ENCODE peak calls at places on chromosomes 12 and 14, in four cellular contexts. One of them, this sample, is unnamed.

GRCh38 chr14:34460841-34461240 is 1.2 kb downstream of the SPTSSA start:
- DNase-seq in H1: no peak
- DNase-seq in HepG2: peak; percentile 73
- DNase-seq in K562: no peak
- DNase-seq in this sample: no peak

GRCh38 chr14:90300649-90301048 is 31.1 kb downstream of the NRDE2 start:
- DNase-seq in H1: no peak
- DNase-seq in K562: no peak
- DNase-seq in HepG2: no peak
- DNase-seq in this sample: no peak

GRCh38 chr14:23302290-23303225 is at the start of gene PPP1R3E:
- DNase-seq in K562: peak; percentile 62
- DNase-seq in HepG2: peak; percentile 84
- DNase-seq in H1: peak; percentile 78
- DNase-seq in this sample: peak; percentile 74

GRCh38 chr14:91153360-91153759 is 39.5 kb downstream of the DGLUCY start:
- DNase-seq in K562: no peak
- DNase-seq in HepG2: no peak
- DNase-seq in H1: no peak
- DNase-seq in this sample: no peak

GRCh38 chr12:120316798-120317257 is 10.8 kb downstream of the PLA2G1B start:
- DNase-seq in K562: peak; percentile 19
- DNase-seq in HepG2: peak; percentile 45
- DNase-seq in H1: peak; percentile 47
- DNase-seq in this sample: no peak

GRCh38 chr14:72818998-72819397 is 74.9 kb downstream of the DPF3 start:
- DNase-seq in H1: no peak
- DNase-seq in HepG2: no peak
- DNase-seq in K562: no peak
- DNase-seq in this sample: no peak

GRCh38 chr12:104686196-104686595 is 229.4 kb downstream of the CHST11 start:
- DNase-seq in H1: no peak
- DNase-seq in K562: no peak
- DNase-seq in HepG2: no peak
- DNase-seq in this sample: no peak

GRCh38 chr12:49201595-49202295 is 12.9 kb upstream of the TUBA1A start:
- DNase-seq in HepG2: no peak
- DNase-seq in K562: peak; percentile 25
- DNase-seq in H1: no peak
- DNase-seq in this sample: no peak

GRCh38 chr14:69572634-69573135 is 2.0 kb downstream of the CCDC177 start:
- DNase-seq in H1: peak; percentile 48
- DNase-seq in K562: no peak
- DNase-seq in HepG2: no peak
- DNase-seq in this sample: no peak

GRCh38 chr14:65637780-65638179 is 225.2 kb downstream of the FUT8 start:
- DNase-seq in HepG2: no peak
- DNase-seq in H1: no peak
- DNase-seq in K562: no peak
- DNase-seq in this sample: no peak

GRCh38 chr12:40107803-40108620 is 2.1 kb upstream of the SLC2A13 start:
- DNase-seq in K562: no peak
- DNase-seq in HepG2: no peak
- DNase-seq in H1: no peak
- DNase-seq in this sample: no peak

GRCh38 chr12:19707948-19708409 is 268.7 kb downstream of the AEBP2 start:
- DNase-seq in HepG2: no peak
- DNase-seq in H1: no peak
- DNase-seq in K562: no peak
- DNase-seq in this sample: no peak

GRCh38 chr12:32450768-32451167 is 51.4 kb downstream of the FGD4 start:
- DNase-seq in HepG2: no peak
- DNase-seq in K562: no peak
- DNase-seq in H1: no peak
- DNase-seq in this sample: no peak

GRCh38 chr12:9134981-9135628 is 19.4 kb upstream of the A2M start:
- DNase-seq in HepG2: peak; percentile 56
- DNase-seq in H1: peak; percentile 45
- DNase-seq in K562: peak; percentile 15
- DNase-seq in this sample: peak; percentile 51

GRCh38 chr14:89340200-89340667 is 76.8 kb downstream of the FOXN3 start:
- DNase-seq in HepG2: peak; percentile 76
- DNase-seq in H1: no peak
- DNase-seq in K562: no peak
- DNase-seq in this sample: no peak

GRCh38 chr12:43578782-43579181 is 26.8 kb upstream of the ADAMTS20 start:
- DNase-seq in HepG2: no peak
- DNase-seq in H1: no peak
- DNase-seq in K562: no peak
- DNase-seq in this sample: no peak

GRCh38 chr12:66304296-66304915 is 2.1 kb downstream of the HELB start:
- DNase-seq in K562: no peak
- DNase-seq in HepG2: no peak
- DNase-seq in H1: no peak
- DNase-seq in this sample: no peak

GRCh38 chr12:93892431-93893210 is 215.4 kb downstream of the CRADD start:
- DNase-seq in HepG2: no peak
- DNase-seq in H1: no peak
- DNase-seq in K562: no peak
- DNase-seq in this sample: no peak

GRCh38 chr12:114405449-114406271 is at the start of gene TBX5:
- DNase-seq in HepG2: no peak
- DNase-seq in H1: no peak
- DNase-seq in K562: no peak
- DNase-seq in this sample: no peak

GRCh38 chr12:124422570-124423523 is 128.0 kb downstream of the RFLNA start:
- DNase-seq in HepG2: peak; percentile 58
- DNase-seq in K562: peak; percentile 95
- DNase-seq in H1: no peak
- DNase-seq in this sample: peak; percentile 98

GRCh38 chr12:124898200-124898950 is 16.1 kb downstream of the UBC start:
- DNase-seq in K562: peak; percentile 49
- DNase-seq in H1: peak; percentile 87
- DNase-seq in HepG2: peak; percentile 63
- DNase-seq in this sample: peak; percentile 90

GRCh38 chr12:93127582-93128331 is 198.7 kb upstream of the EEA1 start:
- DNase-seq in H1: peak; percentile 49
- DNase-seq in HepG2: peak; percentile 98
- DNase-seq in K562: peak; percentile 44
- DNase-seq in this sample: peak; percentile 15

GRCh38 chr14:105161314-105161713 is 7.3 kb downstream of the JAG2 start:
- DNase-seq in K562: no peak
- DNase-seq in HepG2: no peak
- DNase-seq in H1: no peak
- DNase-seq in this sample: no peak
- TF ChIP-seq MAFK in K562: no peak
- TF ChIP-seq MAFK in HepG2: no peak
- TF ChIP-seq MAFK in H1: no peak
- TF ChIP-seq MAFK in this sample: no peak

DNA sequence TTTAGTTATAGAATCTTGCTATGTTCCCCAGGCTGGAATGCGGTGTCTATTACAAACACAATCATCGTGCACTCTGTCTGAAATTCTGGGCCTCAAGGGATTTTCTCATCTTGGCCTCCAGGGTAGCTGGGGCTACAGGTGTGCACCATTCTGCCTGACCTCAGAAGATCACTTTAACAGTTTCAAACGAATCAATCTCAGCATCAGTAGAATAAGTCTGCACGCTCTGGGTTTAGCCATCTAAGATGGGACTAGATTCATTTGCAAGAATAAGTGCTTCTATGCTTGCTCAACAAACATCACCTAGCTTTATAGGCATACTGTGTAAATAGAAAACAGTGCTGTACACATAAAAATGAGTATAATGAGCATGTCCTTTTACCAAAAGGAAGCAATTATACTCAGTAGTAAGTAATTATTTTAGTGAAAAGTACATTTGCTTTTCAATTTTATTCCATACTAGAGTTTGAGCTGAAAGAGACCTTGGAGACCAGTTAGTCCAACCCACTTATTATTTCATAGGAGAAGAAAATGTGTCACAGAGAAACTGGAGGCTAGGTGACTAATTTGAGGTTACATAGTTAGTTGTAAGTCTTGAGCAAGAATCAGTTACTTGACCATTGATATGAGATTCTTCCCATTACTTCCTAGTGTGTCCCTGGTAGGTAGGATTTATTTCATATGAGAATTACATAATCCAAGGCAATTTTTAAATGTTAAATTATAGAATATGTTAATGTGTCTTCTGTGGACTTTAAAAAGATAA is 456.5 kb upstream of the LMO3 start:
- DNase-seq in H1: no peak
- DNase-seq in HepG2: no peak
- DNase-seq in K562: no peak
- DNase-seq in this sample: peak; percentile 76
- TF ChIP-seq JUN in H1: no peak
- TF ChIP-seq JUN in HepG2: no peak
- TF ChIP-seq JUN in K562: no peak
- TF ChIP-seq JUN in this sample: no peak

GRCh38 chr12:88662093-88662492 is 81.8 kb upstream of the KITLG start:
- DNase-seq in HepG2: no peak
- DNase-seq in K562: no peak
- DNase-seq in H1: no peak
- DNase-seq in this sample: no peak

GRCh38 chr12:88663001-88663400 is 82.7 kb upstream of the KITLG start:
- DNase-seq in HepG2: no peak
- DNase-seq in H1: no peak
- DNase-seq in K562: no peak
- DNase-seq in this sample: no peak

DNA sequence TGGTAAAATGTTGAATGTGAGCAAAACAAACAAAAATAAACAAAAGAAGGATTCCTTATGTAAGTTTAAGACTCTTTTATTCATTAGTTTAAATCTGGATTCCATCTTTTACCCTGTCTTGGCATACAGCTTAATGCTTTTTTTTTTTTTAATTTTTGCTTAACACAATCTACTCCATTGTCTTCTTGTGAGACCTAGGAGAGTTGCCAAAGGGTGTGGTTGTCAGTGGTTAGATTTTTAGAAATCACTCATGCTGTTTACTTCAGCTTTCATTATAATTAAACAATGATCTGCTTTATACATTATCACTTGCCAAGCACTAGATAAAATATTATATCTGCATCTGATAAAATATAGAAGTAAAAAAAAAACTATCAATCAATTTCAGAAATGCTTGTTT is 77.7 kb upstream of the KITLG start:
- DNase-seq in HepG2: no peak
- DNase-seq in H1: no peak
- DNase-seq in K562: no peak
- DNase-seq in this sample: no peak
- TF ChIP-seq HDAC2 in HepG2: no peak
- TF ChIP-seq HDAC2 in H1: no peak
- TF ChIP-seq HDAC2 in K562: no peak
- TF ChIP-seq HDAC2 in this sample: no peak

GRCh38 chr12:117441751-117442150 is 80.3 kb upstream of the NOS1 start:
- DNase-seq in K562: no peak
- DNase-seq in H1: no peak
- DNase-seq in HepG2: no peak
- DNase-seq in this sample: peak; percentile 39
- TF ChIP-seq MAFK in K562: no peak
- TF ChIP-seq MAFK in H1: no peak
- TF ChIP-seq MAFK in HepG2: no peak
- TF ChIP-seq MAFK in this sample: no peak

GRCh38 chr12:68899251-68899771 is 33.7 kb downstream of the CPM start:
- DNase-seq in HepG2: peak; percentile 46
- DNase-seq in K562: no peak
- DNase-seq in H1: no peak
- DNase-seq in this sample: peak; percentile 52
- TF ChIP-seq JUN in HepG2: no peak
- TF ChIP-seq JUN in K562: no peak
- TF ChIP-seq JUN in H1: no peak
- TF ChIP-seq JUN in this sample: no peak